ENCODE peak calls at places on chromosomes 16 and 17, in eight cellular contexts. One of them, this sample, is unnamed.

GRCh38 chr17:66842505-66842904 is 7.6 kb downstream of the CACNG5 start:
- DNase-seq in GM20000: no peak
- DNase-seq in A549: no peak
- DNase-seq in PC-9: no peak
- DNase-seq in AG04450: no peak
- DNase-seq in AG04449: no peak
- DNase-seq in mesothelial cell of epicardium: no peak
- DNase-seq in fibroblast of lung: no peak
- DNase-seq in this sample: no peak

GRCh38 chr16:12157510-12158093 is 181.1 kb downstream of the SNX29 start:
- DNase-seq in GM20000: no peak
- DNase-seq in A549: no peak
- DNase-seq in PC-9: peak
- DNase-seq in AG04450: no peak
- DNase-seq in AG04449: peak
- DNase-seq in mesothelial cell of epicardium: no peak
- DNase-seq in fibroblast of lung: no peak
- DNase-seq in this sample: no peak

GRCh38 chr17:7792611-7793010 is 41.4 kb upstream of the KDM6B start:
- DNase-seq in GM20000: no peak
- DNase-seq in A549: no peak
- DNase-seq in PC-9: no peak
- DNase-seq in AG04450: no peak
- DNase-seq in AG04449: no peak
- DNase-seq in mesothelial cell of epicardium: no peak
- DNase-seq in fibroblast of lung: no peak
- DNase-seq in this sample: no peak

GRCh38 chr17:9959377-9959981 is 54.4 kb upstream of the RCVRN start:
- DNase-seq in GM20000: peak
- DNase-seq in A549: peak
- DNase-seq in PC-9: no peak
- DNase-seq in AG04450: no peak
- DNase-seq in AG04449: no peak
- DNase-seq in mesothelial cell of epicardium: peak
- DNase-seq in fibroblast of lung: peak
- DNase-seq in this sample: no peak

GRCh38 chr16:27389272-27389961 is 12.6 kb upstream of the IL21R start:
- DNase-seq in GM20000: peak
- DNase-seq in A549: no peak
- DNase-seq in PC-9: no peak
- DNase-seq in AG04450: no peak
- DNase-seq in AG04449: no peak
- DNase-seq in mesothelial cell of epicardium: no peak
- DNase-seq in fibroblast of lung: no peak
- DNase-seq in this sample: no peak

GRCh38 chr16:4615389-4616046 is 830 bp upstream of the UBALD1 start:
- DNase-seq in GM20000: no peak
- DNase-seq in A549: no peak
- DNase-seq in PC-9: no peak
- DNase-seq in AG04450: no peak
- DNase-seq in AG04449: no peak
- DNase-seq in mesothelial cell of epicardium: no peak
- DNase-seq in fibroblast of lung: no peak
- DNase-seq in this sample: no peak

GRCh38 chr16:74700206-74701040 is at the start of gene MLKL:
- DNase-seq in GM20000: peak
- DNase-seq in A549: peak
- DNase-seq in PC-9: peak
- DNase-seq in AG04450: no peak
- DNase-seq in AG04449: no peak
- DNase-seq in mesothelial cell of epicardium: no peak
- DNase-seq in fibroblast of lung: peak
- DNase-seq in this sample: peak

GRCh38 chr16:57531253-57531575 is 5.2 kb downstream of the CCDC102A start:
- DNase-seq in GM20000: no peak
- DNase-seq in A549: no peak
- DNase-seq in PC-9: no peak
- DNase-seq in AG04450: no peak
- DNase-seq in AG04449: no peak
- DNase-seq in mesothelial cell of epicardium: no peak
- DNase-seq in fibroblast of lung: no peak
- DNase-seq in this sample: peak

GRCh38 chr16:69397821-69398521 is 12.2 kb upstream of the TERF2 start:
- DNase-seq in GM20000: no peak
- DNase-seq in A549: peak
- DNase-seq in PC-9: peak
- DNase-seq in AG04450: no peak
- DNase-seq in AG04449: peak
- DNase-seq in mesothelial cell of epicardium: no peak
- DNase-seq in fibroblast of lung: peak
- DNase-seq in this sample: no peak

GRCh38 chr16:3000540-3000939 is 12.2 kb upstream of the CLDN9 start:
- DNase-seq in GM20000: no peak
- DNase-seq in A549: no peak
- DNase-seq in PC-9: no peak
- DNase-seq in AG04450: no peak
- DNase-seq in AG04449: no peak
- DNase-seq in mesothelial cell of epicardium: no peak
- DNase-seq in fibroblast of lung: no peak
- DNase-seq in this sample: no peak

GRCh38 chr16:3004319-3004718 is 8.4 kb upstream of the CLDN9 start:
- DNase-seq in GM20000: no peak
- DNase-seq in A549: no peak
- DNase-seq in PC-9: no peak
- DNase-seq in AG04450: no peak
- DNase-seq in AG04449: no peak
- DNase-seq in mesothelial cell of epicardium: no peak
- DNase-seq in fibroblast of lung: no peak
- DNase-seq in this sample: no peak

GRCh38 chr16:3003582-3004270 is 9.0 kb upstream of the CLDN9 start:
- DNase-seq in GM20000: peak
- DNase-seq in A549: peak
- DNase-seq in PC-9: peak
- DNase-seq in AG04450: peak
- DNase-seq in AG04449: peak
- DNase-seq in mesothelial cell of epicardium: peak
- DNase-seq in fibroblast of lung: peak
- DNase-seq in this sample: peak

GRCh38 chr16:2999929-3000328 is 12.8 kb upstream of the CLDN9 start:
- DNase-seq in GM20000: no peak
- DNase-seq in A549: no peak
- DNase-seq in PC-9: no peak
- DNase-seq in AG04450: no peak
- DNase-seq in AG04449: no peak
- DNase-seq in mesothelial cell of epicardium: no peak
- DNase-seq in fibroblast of lung: no peak
- DNase-seq in this sample: no peak

GRCh38 chr16:3001316-3001715 is 11.4 kb upstream of the CLDN9 start:
- DNase-seq in GM20000: no peak
- DNase-seq in A549: no peak
- DNase-seq in PC-9: no peak
- DNase-seq in AG04450: no peak
- DNase-seq in AG04449: no peak
- DNase-seq in mesothelial cell of epicardium: no peak
- DNase-seq in fibroblast of lung: no peak
- DNase-seq in this sample: no peak
- TF ChIP-seq CTCF in GM20000: no peak
- TF ChIP-seq CTCF in A549: no peak
- TF ChIP-seq CTCF in PC-9: no peak
- TF ChIP-seq CTCF in AG04450: no peak
- TF ChIP-seq CTCF in AG04449: no peak
- TF ChIP-seq CTCF in mesothelial cell of epicardium: no peak
- TF ChIP-seq CTCF in fibroblast of lung: no peak
- TF ChIP-seq CTCF in this sample: no peak

GRCh38 chr16:82639263-82639662 is 12.5 kb downstream of the CDH13 start:
- DNase-seq in GM20000: no peak
- DNase-seq in A549: no peak
- DNase-seq in PC-9: no peak
- DNase-seq in AG04450: no peak
- DNase-seq in AG04449: no peak
- DNase-seq in mesothelial cell of epicardium: no peak
- DNase-seq in fibroblast of lung: no peak
- DNase-seq in this sample: no peak

GRCh38 chr16:82639666-82640336 is 13.0 kb downstream of the CDH13 start:
- DNase-seq in GM20000: peak
- DNase-seq in A549: peak
- DNase-seq in PC-9: no peak
- DNase-seq in AG04450: no peak
- DNase-seq in AG04449: no peak
- DNase-seq in mesothelial cell of epicardium: peak
- DNase-seq in fibroblast of lung: peak
- DNase-seq in this sample: no peak

GRCh38 chr16:82643136-82643535 is 16.4 kb downstream of the CDH13 start:
- DNase-seq in GM20000: no peak
- DNase-seq in A549: no peak
- DNase-seq in PC-9: no peak
- DNase-seq in AG04450: no peak
- DNase-seq in AG04449: no peak
- DNase-seq in mesothelial cell of epicardium: no peak
- DNase-seq in fibroblast of lung: no peak
- DNase-seq in this sample: no peak

GRCh38 chr16:82643936-82644630 is 17.3 kb downstream of the CDH13 start:
- DNase-seq in GM20000: no peak
- DNase-seq in A549: no peak
- DNase-seq in PC-9: no peak
- DNase-seq in AG04450: no peak
- DNase-seq in AG04449: no peak
- DNase-seq in mesothelial cell of epicardium: no peak
- DNase-seq in fibroblast of lung: no peak
- DNase-seq in this sample: no peak

DNA sequence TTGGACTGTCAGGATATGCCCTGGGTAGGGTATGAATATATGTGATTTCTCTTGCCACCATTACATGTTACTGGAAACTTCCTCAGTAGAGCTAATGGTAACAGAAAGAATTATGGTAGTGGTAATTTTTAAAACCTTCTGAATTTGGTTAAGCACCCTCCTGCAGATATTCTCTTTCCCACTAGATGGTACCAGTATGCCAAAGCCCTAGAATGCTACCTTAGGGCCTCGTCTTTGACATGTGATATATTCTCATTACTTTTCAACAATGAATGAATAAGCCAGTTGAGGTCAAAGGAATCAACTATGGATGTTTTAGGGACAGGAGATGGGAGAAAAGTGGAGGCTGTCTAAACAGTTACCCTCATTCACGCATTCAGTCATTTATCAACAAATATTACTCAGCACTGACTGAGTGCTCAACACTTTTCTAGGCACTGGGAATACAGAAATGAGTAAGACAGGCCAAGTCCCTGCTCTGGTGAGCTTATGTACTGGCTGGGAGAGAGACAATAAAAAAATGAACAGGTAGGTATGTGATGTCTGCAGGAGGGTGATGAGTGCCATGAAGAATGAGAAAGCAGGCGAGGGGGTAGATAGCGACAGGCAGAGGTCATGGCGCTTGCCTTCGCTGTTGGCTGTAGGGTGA is 14.7 kb downstream of the CDH13 start:
- DNase-seq in GM20000: no peak
- DNase-seq in A549: no peak
- DNase-seq in PC-9: no peak
- DNase-seq in AG04450: no peak
- DNase-seq in AG04449: no peak
- DNase-seq in mesothelial cell of epicardium: no peak
- DNase-seq in fibroblast of lung: peak
- DNase-seq in this sample: no peak
- TF ChIP-seq CTCF in GM20000: peak
- TF ChIP-seq CTCF in A549: no peak
- TF ChIP-seq CTCF in PC-9: no peak
- TF ChIP-seq CTCF in AG04450: peak
- TF ChIP-seq CTCF in AG04449: peak
- TF ChIP-seq CTCF in mesothelial cell of epicardium: no peak
- TF ChIP-seq CTCF in fibroblast of lung: peak
- TF ChIP-seq CTCF in this sample: no peak

GRCh38 chr17:36849871-36850348 is 87.4 kb upstream of the LHX1 start:
- DNase-seq in GM20000: peak
- DNase-seq in A549: peak
- DNase-seq in PC-9: no peak
- DNase-seq in AG04450: no peak
- DNase-seq in AG04449: no peak
- DNase-seq in mesothelial cell of epicardium: no peak
- DNase-seq in fibroblast of lung: peak
- DNase-seq in this sample: no peak
- TF ChIP-seq CTCF in GM20000: no peak
- TF ChIP-seq CTCF in A549: no peak
- TF ChIP-seq CTCF in PC-9: peak
- TF ChIP-seq CTCF in AG04450: peak
- TF ChIP-seq CTCF in AG04449: no peak
- TF ChIP-seq CTCF in mesothelial cell of epicardium: no peak
- TF ChIP-seq CTCF in fibroblast of lung: peak
- TF ChIP-seq CTCF in this sample: no peak

GRCh38 chr17:78944026-78944425 is 18.8 kb upstream of the TIMP2 start:
- DNase-seq in GM20000: no peak
- DNase-seq in A549: no peak
- DNase-seq in PC-9: no peak
- DNase-seq in AG04450: no peak
- DNase-seq in AG04449: no peak
- DNase-seq in mesothelial cell of epicardium: no peak
- DNase-seq in fibroblast of lung: no peak
- DNase-seq in this sample: no peak

GRCh38 chr17:78946131-78946530 is 20.9 kb upstream of the TIMP2 start:
- DNase-seq in GM20000: no peak
- DNase-seq in A549: no peak
- DNase-seq in PC-9: no peak
- DNase-seq in AG04450: no peak
- DNase-seq in AG04449: no peak
- DNase-seq in mesothelial cell of epicardium: no peak
- DNase-seq in fibroblast of lung: no peak
- DNase-seq in this sample: no peak

GRCh38 chr17:78947235-78948153 is 22.3 kb upstream of the TIMP2 start:
- DNase-seq in GM20000: no peak
- DNase-seq in A549: no peak
- DNase-seq in PC-9: no peak
- DNase-seq in AG04450: no peak
- DNase-seq in AG04449: no peak
- DNase-seq in mesothelial cell of epicardium: no peak
- DNase-seq in fibroblast of lung: no peak
- DNase-seq in this sample: no peak

GRCh38 chr17:78944956-78945355 is 19.8 kb upstream of the TIMP2 start:
- DNase-seq in GM20000: no peak
- DNase-seq in A549: no peak
- DNase-seq in PC-9: no peak
- DNase-seq in AG04450: no peak
- DNase-seq in AG04449: no peak
- DNase-seq in mesothelial cell of epicardium: no peak
- DNase-seq in fibroblast of lung: no peak
- DNase-seq in this sample: no peak

DNA sequence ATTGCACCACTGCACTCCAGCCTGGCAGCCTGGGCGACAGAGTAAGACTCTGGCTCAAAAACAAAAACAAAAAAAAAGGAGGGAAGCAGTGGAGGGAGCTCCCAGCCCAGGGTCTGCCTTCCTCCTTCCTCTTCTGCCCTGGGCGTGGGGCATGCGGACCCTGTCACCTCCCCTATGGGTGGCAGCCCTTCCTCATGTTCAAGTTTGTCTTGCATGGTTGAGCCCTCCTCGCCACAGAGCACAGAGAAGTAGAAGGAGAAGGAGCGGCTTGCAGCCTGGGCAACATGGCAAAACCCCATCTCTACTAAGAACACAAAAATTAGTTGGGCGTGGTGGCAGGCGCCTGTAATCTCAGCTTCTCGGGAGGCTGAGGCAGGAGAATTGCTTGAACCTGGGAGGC is 21.4 kb upstream of the TIMP2 start:
- DNase-seq in GM20000: no peak
- DNase-seq in A549: no peak
- DNase-seq in PC-9: no peak
- DNase-seq in AG04450: no peak
- DNase-seq in AG04449: no peak
- DNase-seq in mesothelial cell of epicardium: no peak
- DNase-seq in fibroblast of lung: no peak
- DNase-seq in this sample: no peak
- TF ChIP-seq CTCF in GM20000: no peak
- TF ChIP-seq CTCF in A549: no peak
- TF ChIP-seq CTCF in PC-9: no peak
- TF ChIP-seq CTCF in AG04450: no peak
- TF ChIP-seq CTCF in AG04449: no peak
- TF ChIP-seq CTCF in mesothelial cell of epicardium: no peak
- TF ChIP-seq CTCF in fibroblast of lung: no peak
- TF ChIP-seq CTCF in this sample: no peak

This sample was measured in activated B cell treated with CpG ODN at 0.5 μM for 24 hours.